ENCODE peak calls at places on chromosomes 6 and 20, in ten cellular contexts. One of them, this sample, is unnamed.

GRCh38 chr6:12873706-12874105 is 157.1 kb downstream of the PHACTR1 start:
- DNase-seq in tibial nerve: no peak
- DNase-seq in astrocyte: no peak
- DNase-seq in tibial artery: no peak
- DNase-seq in Peyer's patch: no peak
- DNase-seq in body of pancreas: no peak
- DNase-seq in neuronal stem cell: no peak
- DNase-seq in hepatocyte: no peak
- DNase-seq in psoas muscle: no peak
- DNase-seq in mesenchymal stem cell: no peak
- DNase-seq in this sample: no peak

GRCh38 chr6:34953084-34954025 is 64.3 kb downstream of the ANKS1A start:
- DNase-seq in tibial nerve: no peak
- DNase-seq in astrocyte: peak; percentile 51
- DNase-seq in tibial artery: no peak
- DNase-seq in Peyer's patch: no peak
- DNase-seq in body of pancreas: peak; percentile 38
- DNase-seq in neuronal stem cell: no peak
- DNase-seq in hepatocyte: peak; percentile 67
- DNase-seq in psoas muscle: no peak
- DNase-seq in mesenchymal stem cell: peak; percentile 91
- DNase-seq in this sample: no peak

GRCh38 chr6:154411076-154411475 is 54.5 kb upstream of the IPCEF1 start:
- DNase-seq in tibial nerve: no peak
- DNase-seq in astrocyte: peak; percentile 32
- DNase-seq in tibial artery: no peak
- DNase-seq in Peyer's patch: no peak
- DNase-seq in body of pancreas: no peak
- DNase-seq in neuronal stem cell: no peak
- DNase-seq in hepatocyte: no peak
- DNase-seq in psoas muscle: no peak
- DNase-seq in mesenchymal stem cell: no peak
- DNase-seq in this sample: no peak

GRCh38 chr6:56637640-56638039 is 5.0 kb downstream of the DST start:
- DNase-seq in tibial nerve: peak; percentile 64
- DNase-seq in astrocyte: peak; percentile 64
- DNase-seq in tibial artery: no peak
- DNase-seq in Peyer's patch: no peak
- DNase-seq in body of pancreas: no peak
- DNase-seq in neuronal stem cell: peak; percentile 33
- DNase-seq in hepatocyte: peak; percentile 70
- DNase-seq in psoas muscle: no peak
- DNase-seq in mesenchymal stem cell: peak; percentile 72
- DNase-seq in this sample: no peak

GRCh38 chr6:155026366-155027045 is 31.4 kb downstream of the TIAM2 start:
- DNase-seq in tibial nerve: no peak
- DNase-seq in astrocyte: peak; percentile 77
- DNase-seq in tibial artery: peak; percentile 88
- DNase-seq in Peyer's patch: no peak
- DNase-seq in body of pancreas: peak; percentile 16
- DNase-seq in neuronal stem cell: no peak
- DNase-seq in hepatocyte: peak; percentile 56
- DNase-seq in psoas muscle: peak; percentile 75
- DNase-seq in mesenchymal stem cell: peak; percentile 80
- DNase-seq in this sample: no peak

GRCh38 chr20:8903655-8904605 is 165.0 kb upstream of the PLCB4 start:
- DNase-seq in tibial nerve: no peak
- DNase-seq in astrocyte: no peak
- DNase-seq in tibial artery: no peak
- DNase-seq in Peyer's patch: no peak
- DNase-seq in body of pancreas: no peak
- DNase-seq in neuronal stem cell: no peak
- DNase-seq in hepatocyte: no peak
- DNase-seq in psoas muscle: no peak
- DNase-seq in mesenchymal stem cell: no peak
- DNase-seq in this sample: no peak

GRCh38 chr6:161351855-161352254 is 78.0 kb upstream of the AGPAT4 start:
- DNase-seq in tibial nerve: no peak
- DNase-seq in astrocyte: no peak
- DNase-seq in tibial artery: no peak
- DNase-seq in Peyer's patch: no peak
- DNase-seq in body of pancreas: no peak
- DNase-seq in neuronal stem cell: no peak
- DNase-seq in hepatocyte: no peak
- DNase-seq in psoas muscle: no peak
- DNase-seq in mesenchymal stem cell: no peak
- DNase-seq in this sample: no peak

GRCh38 chr6:159056941-159057340 is 12.2 kb upstream of the TAGAP start:
- DNase-seq in tibial nerve: no peak
- DNase-seq in astrocyte: no peak
- DNase-seq in tibial artery: no peak
- DNase-seq in Peyer's patch: no peak
- DNase-seq in body of pancreas: no peak
- DNase-seq in neuronal stem cell: no peak
- DNase-seq in hepatocyte: no peak
- DNase-seq in psoas muscle: no peak
- DNase-seq in mesenchymal stem cell: no peak
- DNase-seq in this sample: no peak

GRCh38 chr6:161226005-161226964 is 47.6 kb downstream of the AGPAT4 start:
- DNase-seq in tibial nerve: no peak
- DNase-seq in astrocyte: no peak
- DNase-seq in tibial artery: no peak
- DNase-seq in Peyer's patch: no peak
- DNase-seq in body of pancreas: no peak
- DNase-seq in neuronal stem cell: no peak
- DNase-seq in hepatocyte: no peak
- DNase-seq in psoas muscle: no peak
- DNase-seq in mesenchymal stem cell: no peak
- DNase-seq in this sample: no peak

GRCh38 chr20:54228841-54229240 is 21.0 kb downstream of the PFDN4 start:
- DNase-seq in tibial nerve: no peak
- DNase-seq in astrocyte: peak; percentile 52
- DNase-seq in tibial artery: no peak
- DNase-seq in Peyer's patch: no peak
- DNase-seq in body of pancreas: no peak
- DNase-seq in neuronal stem cell: no peak
- DNase-seq in hepatocyte: no peak
- DNase-seq in psoas muscle: no peak
- DNase-seq in mesenchymal stem cell: no peak
- DNase-seq in this sample: no peak

GRCh38 chr20:58274384-58274783 is 35.1 kb upstream of the RAB22A start:
- DNase-seq in tibial nerve: no peak
- DNase-seq in astrocyte: no peak
- DNase-seq in tibial artery: no peak
- DNase-seq in Peyer's patch: no peak
- DNase-seq in body of pancreas: no peak
- DNase-seq in neuronal stem cell: no peak
- DNase-seq in hepatocyte: no peak
- DNase-seq in psoas muscle: no peak
- DNase-seq in mesenchymal stem cell: no peak
- DNase-seq in this sample: no peak

DNA sequence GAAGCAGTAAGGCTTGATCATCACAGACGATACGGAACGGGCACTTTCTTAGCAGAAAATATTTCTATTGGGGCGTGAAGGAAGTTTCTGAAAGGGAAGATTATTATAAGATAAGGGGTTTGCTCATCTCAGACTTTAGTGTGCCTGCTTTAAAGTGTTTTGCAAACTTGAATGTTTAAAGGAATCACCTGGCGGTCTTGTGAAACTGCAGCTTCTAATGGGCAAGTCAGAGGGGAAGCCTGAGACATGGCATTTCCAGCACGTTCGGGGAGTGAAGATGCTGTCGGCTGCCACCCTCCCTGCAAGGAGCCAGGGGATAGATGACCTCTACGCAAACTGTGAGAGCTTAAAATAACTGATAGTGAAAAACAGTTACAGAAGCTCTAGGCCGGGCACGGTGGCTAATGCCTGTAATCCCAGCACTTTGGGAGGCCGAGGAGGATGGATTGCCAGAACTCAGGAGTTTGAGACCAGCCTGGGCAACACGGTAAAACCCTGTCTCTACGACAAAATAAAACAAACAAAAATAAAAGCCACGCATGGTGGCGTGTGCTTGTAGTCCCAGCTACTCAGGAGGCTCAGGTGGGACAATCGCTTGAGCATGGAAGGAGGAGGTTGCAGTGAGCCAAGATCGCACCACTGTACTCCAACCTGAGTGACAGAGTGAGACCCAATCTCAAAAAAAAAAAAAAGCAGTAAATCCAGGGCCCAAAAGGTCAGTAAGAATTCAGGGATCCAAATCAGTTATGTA is 2.3 kb upstream of the KIF16B start:
- DNase-seq in tibial nerve: no peak
- DNase-seq in astrocyte: no peak
- DNase-seq in tibial artery: no peak
- DNase-seq in Peyer's patch: no peak
- DNase-seq in body of pancreas: no peak
- DNase-seq in neuronal stem cell: no peak
- DNase-seq in hepatocyte: no peak
- DNase-seq in psoas muscle: no peak
- DNase-seq in mesenchymal stem cell: no peak
- DNase-seq in this sample: no peak
- H3K27ac ChIP-seq in tibial nerve: peak overlapping the region; percentile 75
- H3K27ac ChIP-seq in astrocyte: peak overlapping the region; percentile 13
- H3K27ac ChIP-seq in tibial artery: peak overlapping the region; percentile 52
- H3K27ac ChIP-seq in Peyer's patch: peak overlapping the region; percentile 49
- H3K27ac ChIP-seq in body of pancreas: peak overlapping the region; percentile 70
- H3K27ac ChIP-seq in neuronal stem cell: no peak overlapping the region
- H3K27ac ChIP-seq in hepatocyte: peak overlapping the region; percentile 62
- H3K27ac ChIP-seq in psoas muscle: peak overlapping the region; percentile 85
- H3K27ac ChIP-seq in mesenchymal stem cell: no peak overlapping the region
- H3K27ac ChIP-seq in this sample: peak overlapping the region; percentile 53

DNA sequence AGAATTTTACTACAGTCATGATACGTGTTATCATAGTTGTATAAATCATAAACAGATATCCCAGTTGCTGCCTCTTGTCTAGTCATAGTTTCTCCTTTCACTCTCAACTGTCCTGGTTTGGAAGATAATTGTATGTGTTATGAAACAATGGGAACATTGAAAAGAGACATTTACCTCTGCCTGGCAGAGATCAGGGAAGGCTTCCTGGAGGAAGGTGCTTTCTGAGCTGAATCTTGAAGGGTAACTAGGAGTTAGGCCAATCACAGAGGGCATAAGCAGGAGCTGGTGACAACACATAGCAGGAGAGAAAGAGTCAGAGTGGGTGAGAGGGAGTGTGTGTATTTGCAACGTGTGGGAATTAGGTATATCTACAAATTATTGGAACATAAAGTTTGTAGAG is 5.4 kb downstream of the ASXL1 start:
- DNase-seq in tibial nerve: no peak
- DNase-seq in astrocyte: no peak
- DNase-seq in tibial artery: no peak
- DNase-seq in Peyer's patch: no peak
- DNase-seq in body of pancreas: no peak
- DNase-seq in neuronal stem cell: no peak
- DNase-seq in hepatocyte: no peak
- DNase-seq in psoas muscle: no peak
- DNase-seq in mesenchymal stem cell: no peak
- DNase-seq in this sample: no peak
- H3K4me1 ChIP-seq in tibial nerve: no peaks in the 10 kb centered on the region
- H3K4me1 ChIP-seq in astrocyte: peaks cover 4% of the 10 kb centered on the region
- H3K4me1 ChIP-seq in tibial artery: peaks cover 18% of the 10 kb centered on the region
- H3K4me1 ChIP-seq in Peyer's patch: peaks cover 14% of the 10 kb centered on the region
- H3K4me1 ChIP-seq in body of pancreas: peaks cover 85% of the 10 kb centered on the region
- H3K4me1 ChIP-seq in neuronal stem cell: peaks cover 19% of the 10 kb centered on the region
- H3K4me1 ChIP-seq in hepatocyte: peaks cover 42% of the 10 kb centered on the region
- H3K4me1 ChIP-seq in psoas muscle: peaks cover 76% of the 10 kb centered on the region
- H3K4me1 ChIP-seq in mesenchymal stem cell: peaks cover 10% of the 10 kb centered on the region
- H3K4me1 ChIP-seq in this sample: peaks cover 22% of the 10 kb centered on the region

GRCh38 chr6:3250278-3250677 is 8.5 kb upstream of the PSMG4 start:
- DNase-seq in tibial nerve: no peak
- DNase-seq in astrocyte: peak; percentile 35
- DNase-seq in tibial artery: peak; percentile 51
- DNase-seq in Peyer's patch: peak; percentile 28
- DNase-seq in body of pancreas: no peak
- DNase-seq in neuronal stem cell: no peak
- DNase-seq in hepatocyte: no peak
- DNase-seq in psoas muscle: no peak
- DNase-seq in mesenchymal stem cell: no peak
- DNase-seq in this sample: no peak
- H3K4me3 ChIP-seq in tibial nerve: no peak overlapping the region
- H3K4me3 ChIP-seq in astrocyte: no peak overlapping the region
- H3K4me3 ChIP-seq in tibial artery: no peak overlapping the region
- H3K4me3 ChIP-seq in Peyer's patch: no peak overlapping the region
- H3K4me3 ChIP-seq in body of pancreas: no peak overlapping the region
- H3K4me3 ChIP-seq in neuronal stem cell: no peak overlapping the region
- H3K4me3 ChIP-seq in hepatocyte: no peak overlapping the region
- H3K4me3 ChIP-seq in psoas muscle: no peak overlapping the region
- H3K4me3 ChIP-seq in mesenchymal stem cell: no peak overlapping the region
- H3K4me3 ChIP-seq in this sample: no peak overlapping the region

GRCh38 chr6:166672146-166672545 is 45.1 kb upstream of the RPS6KA2 start:
- DNase-seq in tibial nerve: no peak
- DNase-seq in astrocyte: peak; percentile 25
- DNase-seq in tibial artery: no peak
- DNase-seq in Peyer's patch: no peak
- DNase-seq in body of pancreas: no peak
- DNase-seq in neuronal stem cell: no peak
- DNase-seq in hepatocyte: no peak
- DNase-seq in psoas muscle: no peak
- DNase-seq in mesenchymal stem cell: no peak
- DNase-seq in this sample: no peak

GRCh38 chr6:166671434-166672061 is 44.5 kb upstream of the RPS6KA2 start:
- DNase-seq in tibial nerve: no peak
- DNase-seq in astrocyte: peak; percentile 40
- DNase-seq in tibial artery: no peak
- DNase-seq in Peyer's patch: no peak
- DNase-seq in body of pancreas: no peak
- DNase-seq in neuronal stem cell: no peak
- DNase-seq in hepatocyte: peak; percentile 38
- DNase-seq in psoas muscle: no peak
- DNase-seq in mesenchymal stem cell: peak; percentile 18
- DNase-seq in this sample: no peak

GRCh38 chr6:166670894-166671293 is 43.8 kb upstream of the RPS6KA2 start:
- DNase-seq in tibial nerve: no peak
- DNase-seq in astrocyte: no peak
- DNase-seq in tibial artery: no peak
- DNase-seq in Peyer's patch: no peak
- DNase-seq in body of pancreas: no peak
- DNase-seq in neuronal stem cell: no peak
- DNase-seq in hepatocyte: no peak
- DNase-seq in psoas muscle: no peak
- DNase-seq in mesenchymal stem cell: no peak
- DNase-seq in this sample: no peak

GRCh38 chr6:166672624-166673165 is 45.6 kb upstream of the RPS6KA2 start:
- DNase-seq in tibial nerve: no peak
- DNase-seq in astrocyte: no peak
- DNase-seq in tibial artery: no peak
- DNase-seq in Peyer's patch: no peak
- DNase-seq in body of pancreas: no peak
- DNase-seq in neuronal stem cell: no peak
- DNase-seq in hepatocyte: no peak
- DNase-seq in psoas muscle: no peak
- DNase-seq in mesenchymal stem cell: no peak
- DNase-seq in this sample: no peak

DNA sequence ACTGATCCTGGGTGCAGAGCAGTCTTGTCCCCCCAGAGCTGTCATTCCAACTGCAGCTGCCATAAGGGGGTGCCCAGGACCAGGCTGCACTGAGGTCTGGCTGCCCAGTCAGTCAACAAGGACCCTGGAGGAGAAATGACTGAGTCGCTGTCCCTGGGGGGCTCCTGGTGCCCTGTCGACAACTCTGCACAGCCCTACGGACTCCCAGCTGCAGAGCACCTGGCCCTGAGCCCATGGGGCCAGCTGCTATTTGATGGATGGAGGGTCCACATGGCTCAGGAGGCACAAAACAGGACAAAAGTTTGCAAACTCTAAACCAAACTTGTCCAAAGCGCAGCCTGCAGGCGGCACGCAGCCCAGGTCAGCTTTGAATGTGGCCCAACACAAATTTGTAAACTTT is 46.3 kb upstream of the RPS6KA2 start:
- DNase-seq in tibial nerve: no peak
- DNase-seq in astrocyte: no peak
- DNase-seq in tibial artery: no peak
- DNase-seq in Peyer's patch: no peak
- DNase-seq in body of pancreas: no peak
- DNase-seq in neuronal stem cell: no peak
- DNase-seq in hepatocyte: no peak
- DNase-seq in psoas muscle: no peak
- DNase-seq in mesenchymal stem cell: no peak
- DNase-seq in this sample: no peak
- H3K27ac ChIP-seq in tibial nerve: no peak overlapping the region
- H3K27ac ChIP-seq in astrocyte: no peak overlapping the region
- H3K27ac ChIP-seq in tibial artery: no peak overlapping the region
- H3K27ac ChIP-seq in Peyer's patch: no peak overlapping the region
- H3K27ac ChIP-seq in body of pancreas: no peak overlapping the region
- H3K27ac ChIP-seq in neuronal stem cell: no peak overlapping the region
- H3K27ac ChIP-seq in hepatocyte: no peak overlapping the region
- H3K27ac ChIP-seq in psoas muscle: no peak overlapping the region
- H3K27ac ChIP-seq in mesenchymal stem cell: no peak overlapping the region
- H3K27ac ChIP-seq in this sample: no peak overlapping the region